ENCODE peak calls at places on chromosome 18, in eight cellular contexts. N is left ventricle myocardium inferior, Y is uterus, K is neural progenitor cell, S is IMR-90, V is stomach, C is heart left ventricle, L is A549. T is an unnamed sample. For H3K4me1, the result is how much of the 10 kb centered on the place peaks cover.

GRCh38 chr18:3213231-3214059 is 6.3 kb downstream of the MYOM1 start:
- DNase-seq in N (no peak), Y (no peak), K (no peak), S (no peak), V (no peak), C (no peak), L (no peak), T (no peak)

GRCh38 chr18:363327-364115 is 95.7 kb upstream of the THOC1 start:
- DNase-seq in N (no peak), Y (no peak), K (no peak), S (peak), V (no peak), C (no peak), L (no peak), T (no peak)

GRCh38 chr18:2971741-2972552 is 41.0 kb downstream of the LPIN2 start:
- DNase-seq in N (peak), Y (no peak), K (no peak), S (no peak), V (peak), C (no peak), L (no peak), T (no peak)

GRCh38 chr18:2451556-2451955 is 119.7 kb downstream of the METTL4 start:
- DNase-seq in N (no peak), Y (no peak), K (no peak), S (no peak), V (no peak), C (no peak), L (no peak), T (no peak)

GRCh38 chr18:22493940-22494339 is 76.2 kb upstream of the CTAGE1 start:
- DNase-seq in N (no peak), Y (no peak), K (no peak), S (peak), V (no peak), C (no peak), L (no peak), T (no peak)

GRCh38 chr18:37322497-37323035 is 243.0 kb downstream of the CELF4 start:
- DNase-seq in N (no peak), Y (peak), K (peak), S (peak), V (peak), C (peak), L (peak), T (peak)

GRCh38 chr18:5103286-5103685 is 93.8 kb downstream of the AKAIN1 start:
- DNase-seq in N (no peak), Y (no peak), K (peak), S (no peak), V (no peak), C (no peak), L (no peak), T (no peak)

GRCh38 chr18:71808576-71808975 is 735.6 kb downstream of the CBLN2 start:
- DNase-seq in N (no peak), Y (no peak), K (peak), S (no peak), V (no peak), C (no peak), L (no peak), T (no peak)

GRCh38 chr18:27315001-27315400 is 129.9 kb upstream of the CHST9 start:
- DNase-seq in N (no peak), Y (no peak), K (no peak), S (no peak), V (no peak), C (no peak), L (no peak), T (no peak)

GRCh38 chr18:63322246-63322645 is 2.7 kb upstream of the BCL2 start:
- DNase-seq in N (no peak), Y (no peak), K (no peak), S (no peak), V (no peak), C (no peak), L (no peak), T (no peak)

GRCh38 chr18:66993492-66993891 is 389.6 kb upstream of the CDH19 start:
- DNase-seq in N (no peak), Y (no peak), K (no peak), S (no peak), V (no peak), C (no peak), L (no peak), T (no peak)

GRCh38 chr18:21740474-21740723 is 193 bp upstream of the MIB1 start:
- DNase-seq in N (peak), Y (no peak), K (no peak), S (peak), V (no peak), C (peak), L (peak), T (peak)

GRCh38 chr18:12049983-12050811 is 43.4 kb upstream of the ANKRD62 start:
- DNase-seq in N (no peak), Y (no peak), K (no peak), S (no peak), V (no peak), C (no peak), L (no peak), T (no peak)

GRCh38 chr18:40366521-40366920 is 1588.5 kb upstream of the PIK3C3 start:
- DNase-seq in N (no peak), Y (no peak), K (no peak), S (no peak), V (no peak), C (no peak), L (no peak), T (no peak)

GRCh38 chr18:76131738-76132137 is 363.3 kb downstream of the ZNF516 start:
- DNase-seq in N (no peak), Y (no peak), K (no peak), S (no peak), V (no peak), C (no peak), L (no peak), T (no peak)

GRCh38 chr18:26453370-26454030 is 94.9 kb downstream of the KCTD1 start:
- DNase-seq in N (no peak), Y (no peak), K (no peak), S (no peak), V (no peak), C (no peak), L (no peak), T (peak)

DNA sequence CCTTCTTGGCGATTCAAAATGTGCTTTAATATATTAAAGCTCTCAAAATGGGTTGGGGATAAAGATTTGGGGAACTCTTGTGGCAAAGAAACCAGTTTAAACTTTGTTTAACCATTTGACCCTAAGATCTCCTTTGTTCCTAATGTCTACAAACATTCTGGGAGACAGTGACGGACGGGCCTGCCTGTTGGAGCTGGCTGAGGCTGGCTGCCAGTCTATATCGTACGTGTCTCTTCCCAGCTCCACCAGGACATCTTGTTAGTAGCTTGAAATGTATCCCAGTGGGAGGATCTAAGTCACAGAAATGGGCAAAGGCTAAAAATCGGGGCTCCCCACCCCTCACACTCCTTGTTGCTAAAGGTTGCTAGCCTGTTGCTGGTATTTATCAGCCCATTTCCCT is 30.7 kb downstream of the ZNF532 start:
- DNase-seq in N (no peak), Y (no peak), K (no peak), S (no peak), V (no peak), C (no peak), L (no peak), T (no peak)
- H3K4me1 ChIP-seq in N (half or more), Y (under half), K (under half), S (under half), V (under half), C (half or more), L (under half), T (under half)

DNA sequence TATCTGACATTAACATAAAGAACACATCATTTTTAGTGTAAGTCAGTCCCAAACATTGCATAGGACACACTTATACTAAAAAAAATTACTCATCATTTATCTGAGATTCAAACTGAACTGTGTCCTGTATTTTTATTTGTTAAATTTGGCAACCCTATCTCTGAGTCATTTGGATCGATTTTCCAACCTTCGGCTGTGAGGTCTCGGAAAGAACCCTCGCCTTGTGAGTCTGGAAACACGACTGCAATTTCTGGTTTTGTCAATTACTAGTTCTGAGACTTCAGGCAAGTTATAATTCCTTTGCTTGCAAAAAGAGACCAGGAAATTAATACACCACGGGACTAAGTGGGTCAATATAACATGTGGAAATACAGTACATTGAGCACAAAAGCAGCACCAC is 14.0 kb downstream of the ATP8B1 start:
- DNase-seq in N (no peak), Y (no peak), K (no peak), S (peak), V (no peak), C (no peak), L (no peak), T (no peak)
- H3K4me1 ChIP-seq in N (half or more), Y (under half), K (under half), S (under half), V (half or more), C (half or more), L (half or more), T (under half)

GRCh38 chr18:79395761-79396404 is at the start of gene NFATC1:
- DNase-seq in N (peak), Y (peak), K (peak), S (peak), V (peak), C (peak), L (peak), T (no peak)
- H3K4me1 ChIP-seq in N (half or more), Y (under half), K (under half), S (under half), V (half or more), C (under half), L (under half), T (under half)

GRCh38 chr18:35073186-35074105 is 32.2 kb downstream of the MAPRE2 start:
- DNase-seq in N (no peak), Y (no peak), K (no peak), S (peak), V (no peak), C (no peak), L (no peak), T (no peak)
- H3K4me1 ChIP-seq in N (half or more), Y (under half), K (under half), S (under half), V (under half), C (half or more), L (under half), T (under half)

GRCh38 chr18:10422731-10423130 is 31.7 kb upstream of the APCDD1 start:
- DNase-seq in N (no peak), Y (no peak), K (no peak), S (no peak), V (no peak), C (no peak), L (no peak), T (no peak)

GRCh38 chr18:10419420-10420103 is 34.9 kb upstream of the APCDD1 start:
- DNase-seq in N (no peak), Y (no peak), K (no peak), S (peak), V (no peak), C (no peak), L (no peak), T (no peak)

GRCh38 chr18:10421859-10422258 is 32.6 kb upstream of the APCDD1 start:
- DNase-seq in N (no peak), Y (no peak), K (no peak), S (peak), V (no peak), C (no peak), L (no peak), T (no peak)

GRCh38 chr18:10418836-10419235 is 35.6 kb upstream of the APCDD1 start:
- DNase-seq in N (no peak), Y (no peak), K (no peak), S (no peak), V (no peak), C (no peak), L (no peak), T (no peak)

GRCh38 chr18:10420561-10421352 is 33.7 kb upstream of the APCDD1 start:
- DNase-seq in N (no peak), Y (no peak), K (no peak), S (peak), V (no peak), C (no peak), L (no peak), T (no peak)
- H3K4me1 ChIP-seq in N (under half), Y (under half), K (under half), S (under half), V (under half), C (under half), L (under half), T (under half)

GRCh38 chr18:49967171-49967570 is 153.8 kb upstream of the ACAA2 start:
- DNase-seq in N (no peak), Y (no peak), K (no peak), S (no peak), V (no peak), C (no peak), L (peak), T (no peak)
- H3K4me1 ChIP-seq in N (under half), Y (under half), K (under half), S (under half), V (under half), C (under half), L (under half), T (under half)

GRCh38 chr18:44823286-44823685 is 142.6 kb downstream of the SETBP1 start:
- DNase-seq in N (no peak), Y (no peak), K (no peak), S (no peak), V (no peak), C (no peak), L (no peak), T (no peak)
- H3K4me1 ChIP-seq in N (half or more), Y (under half), K (half or more), S (under half), V (half or more), C (under half), L (half or more), T (under half)

DNA sequence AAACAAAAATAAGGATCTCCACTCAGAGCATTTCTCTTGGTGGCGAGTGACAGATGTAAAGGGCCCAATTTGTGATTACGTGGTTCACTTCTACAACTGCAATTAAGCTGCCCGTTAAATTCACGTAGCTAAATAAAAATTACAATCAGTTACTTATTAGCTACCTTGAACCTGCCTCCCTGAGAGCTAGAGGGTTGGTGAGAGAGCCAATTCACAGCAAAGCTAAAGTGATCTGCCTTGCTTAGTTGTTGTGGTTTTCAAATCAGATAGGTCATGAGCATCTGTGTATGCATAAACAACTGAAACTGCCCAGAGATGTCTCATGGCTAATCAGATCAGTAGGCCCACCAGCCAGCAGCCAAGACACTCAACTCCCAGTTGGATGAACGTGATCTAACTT is 156.6 kb downstream of the RNF152 start:
- DNase-seq in N (no peak), Y (no peak), K (no peak), S (peak), V (no peak), C (no peak), L (no peak), T (no peak)
- H3K4me1 ChIP-seq in N (under half), Y (under half), K (under half), S (under half), V (half or more), C (under half), L (under half), T (under half)

GRCh38 chr18:55637204-55637603 is 49.2 kb upstream of the TCF4 start:
- DNase-seq in N (no peak), Y (no peak), K (no peak), S (no peak), V (no peak), C (no peak), L (no peak), T (no peak)
- H3K4me1 ChIP-seq in N (under half), Y (under half), K (under half), S (under half), V (under half), C (under half), L (under half), T (under half)

DNA sequence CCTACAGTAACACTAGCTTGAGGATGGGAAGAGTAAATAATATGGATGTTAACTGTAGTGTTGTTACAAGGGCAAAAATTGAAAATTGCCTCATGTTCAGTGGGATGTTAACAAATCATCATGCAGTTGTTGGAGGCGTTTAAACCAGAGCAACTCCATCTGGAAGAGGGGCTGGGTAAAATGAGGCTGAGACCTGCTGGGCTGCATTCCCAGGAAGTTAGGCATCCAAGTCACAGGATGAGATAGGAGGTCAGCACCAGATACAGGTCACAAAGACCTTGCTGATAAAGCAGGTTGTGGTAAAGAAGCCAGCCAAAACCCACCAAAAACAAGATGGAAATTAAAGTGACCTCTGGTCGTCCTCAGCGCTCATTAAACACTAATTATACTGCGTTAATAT is 101.6 kb downstream of the MYO5B start:
- DNase-seq in N (no peak), Y (no peak), K (no peak), S (no peak), V (no peak), C (no peak), L (no peak), T (no peak)
- H3K4me1 ChIP-seq in N (under half), Y (under half), K (under half), S (under half), V (under half), C (under half), L (under half), T (under half)

T was measured in BE2C.